ENCODE peak calls at places on chromosomes 13 and 19, in five cellular contexts. U is K562, W is GM12878, N is SK-N-SH, I is HepG2. L is an unnamed sample.

GRCh38 chr19:50514346-50515167 is 844 bp upstream of the ASPDH start:
- DNase-seq in U (no peak), W (no peak), N (peak), I (no peak), L (no peak)

GRCh38 chr13:98450012-98450411 is 126.9 kb downstream of the STK24 start:
- DNase-seq in U (no peak), W (no peak), N (no peak), I (no peak), L (no peak)

GRCh38 chr19:17216058-17216670 is 1.0 kb downstream of the USE1 start:
- DNase-seq in U (peak), W (no peak), N (peak), I (no peak), L (no peak)

GRCh38 chr19:54541712-54542111 is 31.9 kb upstream of the LILRA2 start:
- DNase-seq in U (no peak), W (no peak), N (no peak), I (no peak), L (no peak)

GRCh38 chr13:21481359-21481758 is 22.3 kb upstream of the ZDHHC20 start:
- DNase-seq in U (no peak), W (no peak), N (peak), I (no peak), L (no peak)

GRCh38 chr19:33459691-33460090 is 61.9 kb downstream of the PEPD start:
- DNase-seq in U (no peak), W (no peak), N (no peak), I (no peak), L (no peak)

GRCh38 chr19:2491130-2491801 is 15.3 kb downstream of the GADD45B start:
- DNase-seq in U (no peak), W (no peak), N (no peak), I (no peak), L (no peak)

GRCh38 chr13:100440756-100441421 is 147.7 kb downstream of the GGACT start:
- DNase-seq in U (no peak), W (no peak), N (no peak), I (peak), L (no peak)

GRCh38 chr13:63433546-63434150 is 2018.0 kb upstream of the PCDH20 start:
- DNase-seq in U (no peak), W (no peak), N (no peak), I (no peak), L (no peak)

GRCh38 chr13:28611021-28611420 is 47.9 kb upstream of the POMP start:
- DNase-seq in U (no peak), W (no peak), N (no peak), I (no peak), L (no peak)

GRCh38 chr19:7494416-7495098 is 5.7 kb upstream of the PEX11G start:
- DNase-seq in U (peak), W (no peak), N (peak), I (peak), L (no peak)

GRCh38 chr13:42174344-42175162 is 97.4 kb upstream of the AKAP11 start:
- DNase-seq in U (peak), W (no peak), N (no peak), I (no peak), L (no peak)

GRCh38 chr13:97224544-97225324 is 2.6 kb downstream of the MBNL2 start:
- DNase-seq in U (peak), W (no peak), N (no peak), I (peak), L (no peak)

GRCh38 chr19:7288977-7289376 is 5.2 kb downstream of the INSR start:
- DNase-seq in U (no peak), W (no peak), N (peak), I (no peak), L (no peak)

GRCh38 chr13:99182439-99182838 is 18.2 kb upstream of the UBAC2 start:
- DNase-seq in U (no peak), W (no peak), N (no peak), I (no peak), L (no peak)

GRCh38 chr13:98155475-98156111 is 12.7 kb downstream of the FARP1 start:
- DNase-seq in U (no peak), W (no peak), N (no peak), I (no peak), L (no peak)

GRCh38 chr13:97004096-97004876 is 10.0 kb upstream of the OXGR1 start:
- DNase-seq in U (no peak), W (no peak), N (no peak), I (peak), L (no peak)

GRCh38 chr19:8585057-8585893 is 8.0 kb upstream of the MYO1F start:
- DNase-seq in U (no peak), W (no peak), N (no peak), I (no peak), L (no peak)

GRCh38 chr13:101763191-101763590 is 310.7 kb downstream of the ITGBL1 start:
- DNase-seq in U (no peak), W (no peak), N (no peak), I (no peak), L (no peak)

GRCh38 chr19:13839193-13839937 is 37.6 kb upstream of the NANOS3 start:
- DNase-seq in U (peak), W (peak), N (peak), I (no peak), L (peak)

GRCh38 chr19:33683881-33684549 is 62.3 kb downstream of the CHST8 start:
- DNase-seq in U (no peak), W (no peak), N (no peak), I (peak), L (no peak)

GRCh38 chr19:46605356-46605821 is 4.3 kb downstream of the CALM3 start:
- DNase-seq in U (peak), W (no peak), N (peak), I (no peak), L (no peak)

GRCh38 chr13:96958286-96958891 is 35.9 kb downstream of the OXGR1 start:
- DNase-seq in U (peak), W (no peak), N (peak), I (peak), L (peak)

GRCh38 chr13:114257014-114257413 is 22.3 kb downstream of the CDC16 start:
- DNase-seq in U (no peak), W (no peak), N (no peak), I (no peak), L (no peak)

GRCh38 chr13:102073251-102073650 is 328.6 kb downstream of the FGF14 start:
- DNase-seq in U (no peak), W (no peak), N (no peak), I (no peak), L (no peak)

GRCh38 chr13:94549241-94550029 is 46.5 kb downstream of the TGDS start:
- DNase-seq in U (peak), W (peak), N (peak), I (peak), L (peak)

GRCh38 chr19:45958763-45959516 is 14.7 kb downstream of the NOVA2 start:
- DNase-seq in U (no peak), W (no peak), N (no peak), I (no peak), L (no peak)

GRCh38 chr13:39037880-39038568 is at the start of the genes NHLRC3 and PROSER1:
- DNase-seq in U (peak), W (peak), N (peak), I (peak), L (peak)

DNA sequence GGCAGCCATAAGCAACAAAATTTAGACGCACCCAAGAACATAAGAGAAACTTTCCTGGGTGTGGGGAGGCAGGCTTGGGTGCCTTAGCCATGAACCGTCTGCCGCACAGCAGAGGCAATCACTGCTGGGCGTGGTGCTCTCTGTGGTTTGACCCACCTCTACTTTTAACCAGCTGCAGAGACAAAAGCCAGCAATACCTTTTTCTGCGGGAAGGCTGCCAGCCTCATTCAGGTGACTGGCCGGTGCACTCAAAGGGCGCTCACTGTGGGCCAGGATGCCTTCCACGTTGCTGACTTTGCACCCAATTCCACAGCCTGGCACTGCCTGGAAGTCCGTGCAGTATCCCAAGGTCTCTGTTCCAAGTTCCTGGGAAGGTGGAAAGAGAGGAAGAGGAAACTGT is 69.1 kb downstream of the ATP7B start:
- DNase-seq in U (no peak), W (no peak), N (no peak), I (no peak), L (no peak)
- TF ChIP-seq POLR2AphosphoS5 in U (no peak), W (no peak), N (no peak), I (no peak), L (no peak)

GRCh38 chr19:1445932-1446712 is 3.8 kb upstream of the APC2 start:
- DNase-seq in U (peak), W (no peak), N (peak), I (no peak), L (no peak)

GRCh38 chr19:1446713-1447564 is 3.0 kb upstream of the APC2 start:
- DNase-seq in U (no peak), W (no peak), N (peak), I (no peak), L (no peak)

GRCh38 chr19:1447944-1448343 is 2.0 kb upstream of the APC2 start:
- DNase-seq in U (no peak), W (no peak), N (no peak), I (no peak), L (no peak)

GRCh38 chr19:1445185-1445931 is 4.6 kb upstream of the APC2 start:
- DNase-seq in U (peak), W (no peak), N (peak), I (peak), L (peak)

GRCh38 chr19:1447565-1447903 is 2.4 kb upstream of the APC2 start:
- DNase-seq in U (no peak), W (no peak), N (no peak), I (no peak), L (no peak)
- TF ChIP-seq GABPA in U (no peak), W (no peak), N (no peak), I (no peak), L (no peak)

DNA sequence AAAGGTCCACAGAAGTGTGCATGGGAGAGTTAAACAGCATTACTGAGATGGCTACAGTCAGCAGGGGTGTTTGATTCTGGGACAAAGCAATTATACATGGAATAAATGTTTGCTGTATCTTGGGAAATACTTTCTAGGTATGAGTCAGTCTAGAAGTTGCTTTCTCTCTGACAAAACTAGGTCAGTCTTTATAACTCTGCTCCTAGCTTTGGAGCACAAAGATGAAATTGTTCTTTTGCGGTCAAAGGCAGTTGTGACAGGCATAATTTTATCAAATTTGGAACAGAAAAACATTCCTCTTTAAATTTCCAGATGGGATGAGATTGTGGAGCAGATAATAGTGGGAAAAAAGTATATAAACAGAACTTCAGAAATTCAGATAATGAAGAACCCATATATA is 1045.4 kb upstream of the MIR17HG start:
- DNase-seq in U (no peak), W (no peak), N (no peak), I (no peak), L (no peak)
- TF ChIP-seq REST in U (no peak), W (no peak), N (no peak), I (no peak), L (no peak)

GRCh38 chr19:3572132-3572854 is 451 bp upstream of the HMG20B start:
- DNase-seq in U (peak), W (peak), N (peak), I (peak), L (peak)

GRCh38 chr19:3573162-3573857 is 566 bp downstream of the HMG20B start:
- DNase-seq in U (no peak), W (no peak), N (no peak), I (no peak), L (peak)

GRCh38 chr19:3572855-3573161 is at the start of gene HMG20B:
- DNase-seq in U (no peak), W (no peak), N (no peak), I (no peak), L (no peak)

GRCh38 chr19:3573858-3574637 is 1.3 kb downstream of the HMG20B start:
- DNase-seq in U (peak), W (peak), N (peak), I (peak), L (peak)

DNA sequence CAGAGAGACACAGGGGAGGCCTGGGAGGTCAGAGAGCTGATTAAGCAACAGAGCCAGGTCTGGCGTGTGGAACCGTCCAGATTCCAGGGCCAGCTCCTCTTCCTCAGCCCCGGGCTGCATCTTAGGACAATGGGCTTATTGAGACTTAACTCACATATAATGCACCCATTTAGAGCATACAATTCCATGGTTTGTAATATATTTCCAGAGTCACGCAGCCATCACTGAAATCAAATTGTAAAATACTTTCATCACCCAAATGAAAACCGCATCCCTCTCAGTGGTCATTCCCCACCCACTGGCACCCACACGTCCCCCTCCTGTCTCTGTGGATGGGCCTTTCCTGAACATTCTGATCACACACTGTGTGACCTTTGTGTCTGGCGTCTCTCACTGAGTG is 2.1 kb upstream of the HMG20B start:
- DNase-seq in U (no peak), W (no peak), N (no peak), I (peak), L (no peak)
- TF ChIP-seq POLR2AphosphoS5 in U (no peak), W (no peak), N (no peak), I (no peak), L (no peak)

DNA sequence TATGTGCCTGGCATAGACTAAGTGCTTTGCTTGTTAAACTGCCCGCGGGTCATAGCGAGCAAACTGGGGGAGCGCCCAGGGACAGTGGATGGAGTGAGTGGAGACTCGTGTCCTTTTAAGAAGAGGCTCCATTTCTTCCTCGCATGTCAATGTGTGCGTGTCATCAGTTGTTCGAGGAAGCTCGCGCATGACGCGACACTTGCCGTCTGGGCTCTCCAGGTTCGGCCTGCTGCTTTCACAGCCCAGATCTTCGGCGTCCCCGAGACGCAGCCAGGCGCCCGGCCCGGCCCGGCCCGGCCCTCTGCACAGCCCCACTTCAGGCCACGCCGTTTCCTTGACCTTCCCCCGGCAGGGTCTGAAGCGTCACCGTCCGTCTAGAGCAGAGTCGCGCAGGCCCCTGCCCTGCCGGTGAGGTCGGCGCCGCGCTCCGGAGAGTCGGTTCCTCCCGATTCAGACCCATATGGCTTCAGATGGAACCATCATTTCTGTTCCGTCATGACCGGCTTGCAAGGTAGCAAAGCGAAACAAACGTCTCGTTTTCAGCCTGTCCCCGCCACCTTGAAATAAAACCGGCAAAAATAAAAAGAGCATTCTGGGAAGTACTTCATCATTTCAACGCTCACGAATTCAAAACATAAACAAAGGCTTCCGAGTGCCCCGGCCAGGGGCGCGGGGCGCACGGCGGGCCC is 604 bp upstream of the ARHGEF7 start:
- DNase-seq in U (no peak), W (no peak), N (peak), I (no peak), L (peak)
- TF ChIP-seq GABPA in U (no peak), W (no peak), N (no peak), I (no peak), L (no peak)

GRCh38 chr13:110914293-110915056 is 394 bp downstream of the ANKRD10 start:
- DNase-seq in U (peak), W (no peak), N (peak), I (peak), L (peak)
- TF ChIP-seq REST in U (peak), W (no peak), N (no peak), I (no peak), L (peak)

GRCh38 chr13:40190656-40191100 is 475.8 kb downstream of the FOXO1 start:
- DNase-seq in U (no peak), W (no peak), N (peak), I (peak), L (no peak)
- TF ChIP-seq POLR2AphosphoS5 in U (no peak), W (no peak), N (no peak), I (no peak), L (no peak)

L was measured in HL-60.